ENCODE peak calls at places on chromosomes 5 and 9, in six cellular contexts. J is tibial nerve; B is fibroblast of lung; X is CD8-positive, alpha-beta T cell; W is A549; K is K562. R is an unnamed sample. For H3K4me1, the result is how much of the 10 kb centered on the place peaks cover.

GRCh38 chr5:37812365-37812764 is 27.5 kb downstream of the GDNF start:
- DNase-seq in J (no peak), B (peak), X (no peak), W (peak), K (peak), R (no peak)

GRCh38 chr5:167688731-167689130 is 602.7 kb upstream of the WWC1 start:
- DNase-seq in J (no peak), B (peak), X (no peak), W (no peak), K (no peak), R (no peak)

GRCh38 chr9:38437193-38437823 is 13.1 kb upstream of the IGFBPL1 start:
- DNase-seq in J (no peak), B (peak), X (no peak), W (peak), K (no peak), R (no peak)

GRCh38 chr9:32991895-32992595 is 9.4 kb downstream of the APTX start:
- DNase-seq in J (no peak), B (peak), X (no peak), W (no peak), K (peak), R (peak)

GRCh38 chr9:134620751-134621557 is 20.6 kb upstream of the COL5A1 start:
- DNase-seq in J (peak), B (no peak), X (no peak), W (no peak), K (no peak), R (no peak)

GRCh38 chr5:54361683-54362411 is 51.5 kb upstream of the ARL15 start:
- DNase-seq in J (no peak), B (peak), X (no peak), W (no peak), K (no peak), R (peak)

GRCh38 chr9:14563902-14564578 is 129.2 kb downstream of the ZDHHC21 start:
- DNase-seq in J (no peak), B (no peak), X (no peak), W (no peak), K (no peak), R (no peak)

GRCh38 chr9:35726876-35727438 is 5.0 kb downstream of the TLN1 start:
- DNase-seq in J (no peak), B (peak), X (peak), W (peak), K (no peak), R (peak)

GRCh38 chr9:5971740-5972139 is 43.7 kb downstream of the RANBP6 start:
- DNase-seq in J (no peak), B (peak), X (no peak), W (no peak), K (no peak), R (no peak)

GRCh38 chr9:6305954-6306563 is 22.1 kb upstream of the TPD52L3 start:
- DNase-seq in J (no peak), B (peak), X (no peak), W (peak), K (peak), R (no peak)

GRCh38 chr9:37501957-37502596 is 16.3 kb downstream of the POLR1E start:
- DNase-seq in J (no peak), B (no peak), X (no peak), W (no peak), K (no peak), R (no peak)

GRCh38 chr9:130698514-130698913 is 4.9 kb downstream of the EXOSC2 start:
- DNase-seq in J (no peak), B (peak), X (no peak), W (no peak), K (no peak), R (no peak)

GRCh38 chr9:121976751-121977150 is 116.4 kb downstream of the TTLL11 start:
- DNase-seq in J (no peak), B (peak), X (no peak), W (peak), K (no peak), R (no peak)

GRCh38 chr5:136734638-136735037 is 369.3 kb upstream of the TRPC7 start:
- DNase-seq in J (no peak), B (no peak), X (no peak), W (no peak), K (no peak), R (no peak)

GRCh38 chr5:34563951-34564705 is 92.0 kb upstream of the RAI14 start:
- DNase-seq in J (peak), B (peak), X (no peak), W (no peak), K (peak), R (peak)

GRCh38 chr9:119003882-119004617 is 365.2 kb downstream of the BRINP1 start:
- DNase-seq in J (no peak), B (peak), X (no peak), W (no peak), K (no peak), R (no peak)

GRCh38 chr5:120843390-120843980 is 379.4 kb downstream of the PRR16 start:
- DNase-seq in J (no peak), B (no peak), X (no peak), W (no peak), K (no peak), R (no peak)

GRCh38 chr5:113546711-113547159 is 33.2 kb downstream of the YTHDC2 start:
- DNase-seq in J (no peak), B (peak), X (no peak), W (no peak), K (no peak), R (no peak)

GRCh38 chr5:1005904-1006655 is 2.5 kb upstream of the NKD2 start:
- DNase-seq in J (no peak), B (no peak), X (no peak), W (no peak), K (no peak), R (peak)
- H3K4me1 ChIP-seq in J (under half), B (under half), X (under half), W (under half), K (under half), R (under half)

GRCh38 chr9:75593920-75594319 is 296.6 kb upstream of the PCSK5 start:
- DNase-seq in J (no peak), B (no peak), X (no peak), W (no peak), K (no peak), R (no peak)

GRCh38 chr9:75589497-75589896 is 301.0 kb upstream of the PCSK5 start:
- DNase-seq in J (no peak), B (no peak), X (no peak), W (no peak), K (no peak), R (no peak)

GRCh38 chr9:75591972-75592371 is 298.5 kb upstream of the PCSK5 start:
- DNase-seq in J (no peak), B (no peak), X (no peak), W (no peak), K (no peak), R (no peak)

GRCh38 chr9:75582870-75583269 is 307.6 kb upstream of the PCSK5 start:
- DNase-seq in J (no peak), B (no peak), X (no peak), W (no peak), K (no peak), R (no peak)

DNA sequence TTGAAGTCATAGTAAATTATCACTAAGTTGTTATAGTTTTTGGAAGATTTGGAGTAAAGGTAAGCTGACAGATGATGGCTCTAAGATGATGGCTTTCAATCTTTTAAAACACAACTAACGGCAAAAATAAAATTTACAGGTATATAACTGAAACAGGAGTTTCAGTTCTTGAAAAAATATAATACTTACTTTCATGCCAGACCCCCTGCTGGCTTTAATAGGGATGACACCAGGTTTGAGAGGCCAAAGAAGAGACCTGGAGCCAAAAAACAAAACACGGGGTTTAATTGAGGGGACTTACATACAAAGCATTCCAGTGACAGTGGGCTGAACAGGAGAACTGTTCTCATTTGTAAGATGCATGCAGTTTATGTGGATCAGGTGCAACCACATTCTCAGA is 301.7 kb upstream of the PCSK5 start:
- DNase-seq in J (no peak), B (no peak), X (no peak), W (peak), K (no peak), R (no peak)
- TF ChIP-seq CTCF in J (no peak), B (no peak), X (no peak), W (no peak), K (no peak), R (peak)

GRCh38 chr9:34651876-34652602 is at the start of gene IL11RA:
- DNase-seq in J (peak), B (peak), X (no peak), W (peak), K (peak), R (peak)
- H3K4me1 ChIP-seq in J (under half), B (under half), X (under half), W (under half), K (half or more), R (half or more)

GRCh38 chr5:144249755-144250464 is 79.2 kb downstream of the KCTD16 start:
- DNase-seq in J (no peak), B (no peak), X (no peak), W (no peak), K (no peak), R (no peak)

GRCh38 chr5:144247131-144247530 is 76.5 kb downstream of the KCTD16 start:
- DNase-seq in J (no peak), B (no peak), X (no peak), W (no peak), K (no peak), R (no peak)

DNA sequence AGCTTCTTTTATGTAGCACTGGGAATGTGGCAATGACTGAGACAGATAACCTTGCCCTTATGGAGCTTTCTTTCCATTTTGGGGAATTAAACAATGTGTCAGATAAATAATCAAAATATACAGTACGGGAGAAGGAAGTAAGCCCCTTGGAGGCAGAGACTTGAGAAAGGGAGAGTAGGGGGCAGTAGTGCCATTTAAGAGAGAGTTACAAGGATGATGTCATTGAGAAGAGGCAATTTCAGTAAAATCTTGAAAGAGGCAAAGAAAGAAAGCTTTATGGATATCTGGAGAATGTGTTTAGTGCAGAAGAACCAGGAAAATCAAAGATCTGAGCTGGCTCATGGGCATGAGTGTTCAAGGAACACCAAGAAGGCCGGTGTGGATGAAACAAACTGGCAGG is 77.3 kb downstream of the KCTD16 start:
- DNase-seq in J (no peak), B (no peak), X (no peak), W (no peak), K (no peak), R (no peak)
- TF ChIP-seq CTCF in J (no peak), B (no peak), X (no peak), W (no peak), K (no peak), R (no peak)

GRCh38 chr5:142363619-142363963 is 38.8 kb upstream of the SPRY4 start:
- DNase-seq in J (no peak), B (no peak), X (no peak), W (no peak), K (no peak), R (no peak)
- H3K4me1 ChIP-seq in J (under half), B (under half), X (under half), W (half or more), K (under half), R (under half)

GRCh38 chr5:43042176-43042625 is 2.1 kb upstream of the ANXA2R start:
- DNase-seq in J (peak), B (peak), X (peak), W (peak), K (peak), R (peak)
- TF ChIP-seq CTCF in J (no peak), B (no peak), X (no peak), W (peak), K (peak), R (peak)